ENCODE peak calls at places on chromosomes 16 and 17, in seven cellular contexts. O is T-helper 2 cell; R is CD8-positive, alpha-beta memory T cell; I is CD4-positive, CD25-positive, alpha-beta regulatory T cell; F is NCI-H2029; K is C1 segment of cervical spinal cord; U is EL. P is an unnamed sample.

GRCh38 chr16:54568897-54569807 is 282.6 kb upstream of the IRX3 start:
- DNase-seq in K (no peak), R (no peak), O (no peak), I (no peak), U (no peak), F (no peak), P (no peak)

GRCh38 chr16:27547134-27547533 is 2.6 kb downstream of the GTF3C1 start:
- DNase-seq in U (peak), I (no peak), K (no peak), R (no peak), F (no peak), O (no peak), P (no peak)

GRCh38 chr16:55825115-55825728 is 7.7 kb downstream of the CES1 start:
- DNase-seq in R (no peak), F (no peak), I (no peak), U (no peak), O (no peak), K (no peak), P (no peak)

GRCh38 chr17:7846063-7846735 is 8.7 kb upstream of the TMEM88 start:
- DNase-seq in K (no peak), I (no peak), U (no peak), R (no peak), O (no peak), F (no peak), P (no peak)

GRCh38 chr17:1643293-1643998 is 2.1 kb downstream of the SCARF1 start:
- DNase-seq in I (peak), R (peak), O (peak), U (peak), K (no peak), F (peak), P (peak)

GRCh38 chr17:56136316-56136715 is 17.0 kb upstream of the ANKFN1 start:
- DNase-seq in U (no peak), F (no peak), I (no peak), R (no peak), O (no peak), K (no peak), P (no peak)

GRCh38 chr17:63929860-63930766 is 2.0 kb downstream of the CD79B start:
- DNase-seq in F (no peak), K (no peak), U (no peak), I (no peak), O (no peak), R (no peak), P (no peak)

GRCh38 chr16:28000314-28000713 is 63.2 kb downstream of the GSG1L start:
- DNase-seq in O (no peak), I (no peak), U (no peak), R (no peak), K (no peak), F (no peak), P (no peak)

GRCh38 chr17:64546716-64547115 is 39.9 kb downstream of the CEP95 start:
- DNase-seq in O (no peak), K (no peak), R (no peak), I (no peak), U (no peak), F (no peak), P (no peak)

GRCh38 chr16:75260856-75261589 is 9.6 kb upstream of the BCAR1 start:
- DNase-seq in R (no peak), I (no peak), U (no peak), K (no peak), O (no peak), F (no peak), P (no peak)

GRCh38 chr17:36921131-36921851 is 16.0 kb upstream of the LHX1 start:
- DNase-seq in I (no peak), R (no peak), O (peak), U (no peak), K (no peak), F (no peak), P (no peak)

GRCh38 chr17:27236710-27237315 is 57.1 kb upstream of the WSB1 start:
- DNase-seq in O (peak), I (peak), K (peak), F (peak), U (peak), R (peak), P (peak)

GRCh38 chr17:38674013-38674748 is 576 bp downstream of the EPOP start:
- DNase-seq in U (peak), R (peak), I (peak), O (no peak), F (no peak), K (no peak), P (no peak)

GRCh38 chr17:29010129-29010528 is 4.3 kb upstream of the SEZ6 start:
- DNase-seq in F (no peak), O (no peak), I (no peak), U (no peak), R (no peak), K (no peak), P (no peak)

GRCh38 chr17:39104046-39104445 is 47.4 kb downstream of the PLXDC1 start:
- DNase-seq in O (no peak), R (no peak), K (no peak), I (no peak), F (no peak), U (peak), P (no peak)

P was measured in effector memory CD4-positive, alpha-beta T cell.